ENCODE peak calls at places on chromosome 9, in nine cellular contexts. E is hepatocyte, R is PC-3, H is neural progenitor cell, Z is OCI-LY7, C is GM23248, O is HCT116, F is MM.1S, G is SK-N-SH. X is an unnamed sample. For H3K36me3, the result is how much of the 10 kb centered on the place peaks cover.

GRCh38 chr9:107989099-107989498 is 499.5 kb upstream of the KLF4 start:
- DNase-seq in E (no peak), R (no peak), H (no peak), Z (no peak), C (peak), O (no peak), F (no peak), G (no peak), X (no peak)

GRCh38 chr9:72205513-72205912 is 56.3 kb downstream of the GDA start:
- DNase-seq in E (no peak), R (no peak), H (no peak), Z (no peak), C (no peak), O (no peak), F (peak), G (no peak), X (no peak)

GRCh38 chr9:136629879-136630661 is 32.6 kb upstream of the EGFL7 start:
- DNase-seq in E (peak), R (peak), H (peak), Z (peak), C (peak), O (no peak), F (peak), G (peak), X (peak)

GRCh38 chr9:8816361-8816760 is 1016.8 kb upstream of the DMAC1 start:
- DNase-seq in E (no peak), R (no peak), H (peak), Z (no peak), C (no peak), O (no peak), F (no peak), G (peak), X (peak)

GRCh38 chr9:13443380-13444271 is 164.1 kb upstream of the MPDZ start:
- DNase-seq in E (no peak), R (no peak), H (peak), Z (no peak), C (peak), O (no peak), F (no peak), G (no peak), X (no peak)

GRCh38 chr9:72675586-72675985 is 154.2 kb downstream of the TMC1 start:
- DNase-seq in E (no peak), R (no peak), H (no peak), Z (no peak), C (peak), O (no peak), F (no peak), G (no peak), X (no peak)

GRCh38 chr9:6855860-6856259 is 98.1 kb downstream of the KDM4C start:
- DNase-seq in E (no peak), R (peak), H (no peak), Z (no peak), C (no peak), O (no peak), F (no peak), G (no peak), X (no peak)

GRCh38 chr9:97858393-97858713 is 5.3 kb downstream of the FOXE1 start:
- DNase-seq in E (no peak), R (no peak), H (no peak), Z (no peak), C (no peak), O (no peak), F (no peak), G (no peak), X (no peak)

GRCh38 chr9:126341461-126341860 is 14.8 kb downstream of the MVB12B start:
- DNase-seq in E (no peak), R (no peak), H (peak), Z (no peak), C (no peak), O (no peak), F (no peak), G (no peak), X (no peak)

GRCh38 chr9:37408933-37409710 is 13.4 kb upstream of the GRHPR start:
- DNase-seq in E (no peak), R (no peak), H (no peak), Z (peak), C (no peak), O (no peak), F (peak), G (no peak), X (no peak)

GRCh38 chr9:93946338-93946712 is 8.8 kb downstream of the BARX1 start:
- DNase-seq in E (no peak), R (no peak), H (no peak), Z (no peak), C (no peak), O (no peak), F (no peak), G (no peak), X (no peak)

GRCh38 chr9:35695801-35696420 is 6.2 kb upstream of the TPM2 start:
- DNase-seq in E (peak), R (peak), H (no peak), Z (no peak), C (peak), O (no peak), F (no peak), G (no peak), X (no peak)

GRCh38 chr9:35700031-35700430 is 10.3 kb upstream of the TPM2 start:
- DNase-seq in E (no peak), R (no peak), H (no peak), Z (no peak), C (no peak), O (no peak), F (no peak), G (no peak), X (peak)

GRCh38 chr9:35698231-35698630 is 8.5 kb upstream of the TPM2 start:
- DNase-seq in E (no peak), R (no peak), H (no peak), Z (no peak), C (no peak), O (no peak), F (no peak), G (no peak), X (no peak)

GRCh38 chr9:35697486-35697885 is 7.8 kb upstream of the TPM2 start:
- DNase-seq in E (no peak), R (no peak), H (no peak), Z (no peak), C (no peak), O (no peak), F (no peak), G (no peak), X (no peak)

GRCh38 chr9:35696520-35697215 is 6.9 kb upstream of the TPM2 start:
- DNase-seq in E (peak), R (peak), H (peak), Z (peak), C (peak), O (peak), F (peak), G (peak), X (peak)
- H3K36me3 ChIP-seq in E (under half), R (under half), H (under half), Z (half or more), C (half or more), O (under half), F (under half), G (under half), X (under half)

GRCh38 chr9:113572076-113572861 is 108.7 kb downstream of the RGS3 start:
- DNase-seq in E (no peak), R (no peak), H (no peak), Z (no peak), C (no peak), O (no peak), F (no peak), G (no peak), X (no peak)
- TF ChIP-seq EZH2phosphoT487 in E (no peak), R (no peak), H (no peak), Z (no peak), C (no peak), O (no peak), F (no peak), G (no peak), X (no peak)

GRCh38 chr9:86349271-86349670 is 4.9 kb downstream of the TUT7 start:
- DNase-seq in E (no peak), R (peak), H (no peak), Z (no peak), C (peak), O (no peak), F (no peak), G (no peak), X (no peak)

GRCh38 chr9:86340356-86341006 is 13.7 kb downstream of the TUT7 start:
- DNase-seq in E (no peak), R (no peak), H (no peak), Z (no peak), C (peak), O (no peak), F (no peak), G (no peak), X (no peak)

GRCh38 chr9:86342269-86342668 is 11.9 kb downstream of the TUT7 start:
- DNase-seq in E (no peak), R (no peak), H (no peak), Z (no peak), C (no peak), O (no peak), F (no peak), G (no peak), X (no peak)

GRCh38 chr9:86341007-86341491 is 13.2 kb downstream of the TUT7 start:
- DNase-seq in E (no peak), R (peak), H (no peak), Z (no peak), C (peak), O (no peak), F (no peak), G (no peak), X (no peak)

GRCh38 chr9:86344818-86345217 is 9.4 kb downstream of the TUT7 start:
- DNase-seq in E (no peak), R (no peak), H (no peak), Z (no peak), C (no peak), O (no peak), F (no peak), G (no peak), X (no peak)
- H3K36me3 ChIP-seq in E (under half), R (under half), H (under half), Z (half or more), C (half or more), O (under half), F (under half), G (under half), X (under half)

DNA sequence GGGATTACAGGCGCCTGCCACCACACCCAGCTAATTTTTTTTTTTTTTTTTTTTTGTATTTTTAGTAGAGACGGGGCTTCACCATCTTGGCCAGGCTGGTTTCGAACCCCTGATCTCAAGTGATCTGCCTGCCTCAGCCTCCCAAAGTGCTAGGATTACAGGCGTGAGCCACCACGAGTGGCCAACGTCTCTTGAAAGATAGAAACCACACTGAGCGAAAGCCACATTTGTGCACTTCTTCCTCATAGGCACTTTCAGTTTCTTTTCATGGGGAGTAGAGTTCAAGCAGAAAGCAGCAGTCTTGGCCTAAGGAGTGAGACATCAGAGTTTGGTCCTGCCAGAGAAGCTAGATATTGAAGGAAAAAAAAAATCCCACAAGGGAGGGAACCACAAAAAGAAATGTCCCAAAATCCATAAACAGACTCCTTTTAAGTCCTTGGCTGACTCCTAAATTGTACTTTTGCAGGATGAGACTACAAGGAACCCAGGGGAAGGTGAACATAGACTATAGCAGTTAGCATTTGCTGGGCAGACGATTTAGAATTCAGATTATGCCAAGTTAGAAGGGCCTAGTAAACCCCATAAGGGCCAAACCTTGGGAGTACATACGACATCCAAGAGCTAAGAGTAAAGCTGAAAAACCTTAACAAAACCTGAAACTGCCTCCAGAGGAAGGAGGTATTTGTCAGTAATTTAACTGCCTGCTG is 43.9 kb upstream of the GLIPR2 start:
- DNase-seq in E (no peak), R (no peak), H (no peak), Z (peak), C (no peak), O (no peak), F (peak), G (no peak), X (peak)
- TF ChIP-seq EZH2phosphoT487 in E (no peak), R (no peak), H (no peak), Z (no peak), C (no peak), O (no peak), F (no peak), G (no peak), X (no peak)

GRCh38 chr9:14674630-14675029 is 18.6 kb downstream of the ZDHHC21 start:
- DNase-seq in E (no peak), R (no peak), H (no peak), Z (no peak), C (no peak), O (no peak), F (no peak), G (no peak), X (no peak)

GRCh38 chr9:14671327-14671840 is 21.8 kb downstream of the ZDHHC21 start:
- DNase-seq in E (no peak), R (no peak), H (no peak), Z (no peak), C (no peak), O (no peak), F (no peak), G (no peak), X (no peak)

DNA sequence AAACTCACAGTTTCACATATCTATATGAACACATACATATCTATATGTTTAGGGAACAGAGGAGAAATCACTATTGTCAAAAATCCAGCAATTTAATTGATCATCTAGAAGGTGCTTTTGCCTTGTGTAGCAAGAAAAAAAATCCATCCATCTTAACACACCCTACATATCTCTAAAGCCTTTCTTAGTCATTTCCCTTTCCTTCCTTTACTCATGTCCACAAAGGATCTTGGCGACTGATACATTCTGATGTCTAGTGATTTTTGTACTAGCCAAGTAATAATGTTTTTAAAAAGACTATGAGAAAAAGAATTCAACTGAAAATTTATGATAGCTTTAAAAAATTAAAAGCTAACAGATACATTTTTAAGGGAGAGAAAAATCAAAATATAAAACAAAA is 22.5 kb downstream of the ZDHHC21 start:
- DNase-seq in E (no peak), R (peak), H (no peak), Z (no peak), C (peak), O (no peak), F (no peak), G (no peak), X (no peak)
- H3K36me3 ChIP-seq in E (under half), R (under half), H (under half), Z (under half), C (under half), O (under half), F (under half), G (under half), X (under half)

DNA sequence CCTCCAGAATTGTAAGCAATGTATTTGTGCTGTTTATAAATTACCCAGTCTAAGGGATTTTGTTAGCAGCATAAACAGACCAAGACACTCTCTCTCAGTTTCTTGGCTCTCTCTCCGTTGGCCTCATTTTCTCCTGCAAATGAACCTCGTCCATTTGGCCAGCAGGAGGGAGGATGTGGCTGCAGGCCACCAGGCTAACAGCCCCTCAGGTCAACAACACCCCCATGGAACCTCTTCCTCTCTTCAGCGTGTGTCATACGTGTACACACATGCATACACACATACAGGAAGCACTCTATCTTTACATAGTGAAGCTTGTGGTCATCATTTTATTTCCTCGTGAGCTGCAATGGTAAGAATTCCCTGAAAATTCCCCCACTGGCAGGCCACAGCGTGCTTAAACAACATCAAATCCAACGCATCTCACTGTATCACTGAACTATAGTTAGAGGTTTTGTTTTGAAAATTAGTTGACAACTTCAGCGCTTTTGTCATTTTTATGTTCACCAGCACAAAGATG is 62.8 kb upstream of the PPP1R26 start:
- DNase-seq in E (no peak), R (no peak), H (no peak), Z (no peak), C (no peak), O (no peak), F (no peak), G (no peak), X (no peak)
- TF ChIP-seq EZH2phosphoT487 in E (no peak), R (no peak), H (no peak), Z (no peak), C (no peak), O (no peak), F (no peak), G (no peak), X (no peak)

DNA sequence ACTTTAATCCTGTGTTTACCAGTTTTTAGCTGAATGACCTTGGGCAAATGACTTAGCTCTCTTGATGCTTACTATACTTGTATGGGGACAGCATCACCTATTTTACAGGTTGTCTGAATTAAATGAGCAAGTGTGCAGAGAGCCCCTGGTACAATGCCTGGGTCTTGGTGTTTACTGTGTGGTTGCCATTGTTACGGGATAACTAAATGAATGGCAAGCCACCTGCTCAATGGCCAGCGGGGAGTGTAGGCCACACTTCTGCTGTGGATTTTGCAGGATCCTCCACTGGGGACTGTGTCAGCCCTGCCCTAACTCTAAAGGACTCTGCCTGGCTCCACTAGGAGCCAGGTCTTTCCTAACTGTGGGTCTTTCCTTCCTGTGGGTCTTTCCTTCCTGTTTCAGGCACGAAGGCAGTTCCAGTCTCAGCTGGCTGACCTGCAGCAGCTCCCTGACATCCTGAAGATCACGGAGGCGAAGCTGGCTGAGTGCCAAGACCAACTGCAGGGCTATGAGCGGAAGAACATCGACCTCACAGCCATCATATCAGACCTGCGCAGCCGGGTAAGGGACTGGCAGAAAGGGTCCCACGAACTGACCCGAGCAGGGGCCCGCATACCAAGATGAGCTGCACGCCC is 10.3 kb upstream of the GLE1 start:
- DNase-seq in E (no peak), R (no peak), H (no peak), Z (no peak), C (no peak), O (no peak), F (no peak), G (peak), X (no peak)
- H3K36me3 ChIP-seq in E (under half), R (under half), H (under half), Z (half or more), C (under half), O (under half), F (under half), G (under half), X (under half)

GRCh38 chr9:122261469-122261881 is 3.2 kb downstream of the RBM18 start:
- DNase-seq in E (peak), R (peak), H (no peak), Z (no peak), C (peak), O (no peak), F (no peak), G (no peak), X (no peak)
- TF ChIP-seq EZH2phosphoT487 in E (no peak), R (no peak), H (no peak), Z (no peak), C (no peak), O (no peak), F (no peak), G (no peak), X (no peak)

GRCh38 chr9:123926986-123927385 is 2.9 kb downstream of the DENND1A start:
- DNase-seq in E (no peak), R (no peak), H (no peak), Z (peak), C (no peak), O (no peak), F (no peak), G (no peak), X (no peak)
- H3K36me3 ChIP-seq in E (under half), R (under half), H (under half), Z (under half), C (under half), O (under half), F (under half), G (under half), X (under half)

GRCh38 chr9:128142061-128142460 is 7.2 kb upstream of the LCN2 start:
- DNase-seq in E (no peak), R (no peak), H (no peak), Z (no peak), C (no peak), O (no peak), F (no peak), G (no peak), X (no peak)
- TF ChIP-seq EZH2phosphoT487 in E (no peak), R (no peak), H (no peak), Z (no peak), C (no peak), O (no peak), F (no peak), G (no peak), X (no peak)

X was measured in GM23338.